ENCODE peak calls at places on chromosomes 13 and 19, in four cellular contexts. J, A, R and V are unnamed samples.

GRCh38 chr13:92221916-92222315 is 823.5 kb downstream of the GPC5 start:
- DNase-seq in A (no peak), R (no peak), J (no peak), V (no peak)

GRCh38 chr19:54684537-54684936 is 21.8 kb downstream of the LILRB4 start:
- DNase-seq in A (no peak), J (no peak), R (no peak), V (no peak)

GRCh38 chr13:91719033-91719432 is 320.6 kb downstream of the GPC5 start:
- DNase-seq in J (no peak), R (no peak), A (no peak), V (no peak)

GRCh38 chr13:28012896-28013295 is 24.4 kb upstream of the URAD start:
- DNase-seq in J (no peak), A (no peak), R (no peak), V (no peak)

GRCh38 chr19:48746738-48747575 is at the start of gene IZUMO1:
- DNase-seq in J (peak; percentile 48), A (peak; percentile 87), R (peak; percentile 77), V (peak; percentile 70)

GRCh38 chr13:98275711-98276171 is 98.7 kb upstream of the RNF113B start:
- DNase-seq in A (no peak), J (no peak), R (no peak), V (no peak)

GRCh38 chr13:111903143-111903542 is 163.8 kb upstream of the SOX1 start:
- DNase-seq in A (no peak), R (no peak), J (no peak), V (no peak)

GRCh38 chr19:12331211-12331941 is 2.1 kb downstream of the ZNF563 start:
- DNase-seq in A (no peak), R (no peak), J (no peak), V (no peak)

GRCh38 chr13:34776984-34777913 is 164.8 kb upstream of the NBEA start:
- DNase-seq in A (no peak), R (no peak), J (no peak), V (no peak)

GRCh38 chr13:102812616-102813287 is 13.8 kb downstream of the BIVM start:
- DNase-seq in R (no peak), A (peak; percentile 33), J (no peak), V (no peak)

GRCh38 chr13:36950920-36951319 is 30.9 kb upstream of the SMAD9 start:
- DNase-seq in J (no peak), R (no peak), A (no peak), V (no peak)

GRCh38 chr19:31096047-31096446 is 253.2 kb downstream of the TSHZ3 start:
- DNase-seq in J (no peak), A (no peak), R (no peak), V (no peak)

GRCh38 chr13:107434347-107434746 is 781.0 kb downstream of the LIG4 start:
- DNase-seq in J (no peak), R (no peak), A (no peak), V (no peak)

GRCh38 chr13:106532111-106532929 is 3.1 kb downstream of the EFNB2 start:
- DNase-seq in J (no peak), R (no peak), A (peak; percentile 16), V (no peak)

GRCh38 chr19:48372904-48373303 is 8.7 kb downstream of the SYNGR4 start:
- DNase-seq in A (no peak), R (no peak), J (no peak), V (no peak)

GRCh38 chr19:56162258-56162657 is 13.6 kb upstream of the GALP start:
- DNase-seq in A (no peak), J (no peak), R (no peak), V (no peak)

GRCh38 chr19:294341-294818 is 3.2 kb upstream of the PLPP2 start:
- DNase-seq in R (no peak), A (no peak), J (no peak), V (no peak)

GRCh38 chr13:24267283-24267682 is 42.1 kb upstream of the C1QTNF9 start:
- DNase-seq in J (no peak), R (no peak), A (peak; percentile 65), V (no peak)

GRCh38 chr13:97356592-97356991 is 77.4 kb upstream of the RAP2A start:
- DNase-seq in A (no peak), R (no peak), J (no peak), V (no peak)

GRCh38 chr19:7729211-7729610 is 2.7 kb downstream of the CLEC4G start:
- DNase-seq in A (no peak), J (no peak), R (no peak), V (no peak)
- TF ChIP-seq CTCF in A (no peak), J (no peak), R (no peak), V (no peak)

GRCh38 chr13:93244141-93244917 is 17.7 kb downstream of the GPC6 start:
- DNase-seq in R (no peak), J (no peak), A (peak; percentile 73), V (no peak)

GRCh38 chr13:93238711-93239110 is 12.1 kb downstream of the GPC6 start:
- DNase-seq in R (no peak), A (no peak), J (no peak), V (no peak)

GRCh38 chr13:93244918-93245280 is 18.3 kb downstream of the GPC6 start:
- DNase-seq in A (peak; percentile 68), R (no peak), J (no peak), V (no peak)

GRCh38 chr13:93246069-93246468 is 19.5 kb downstream of the GPC6 start:
- DNase-seq in J (no peak), A (no peak), R (no peak), V (no peak)

GRCh38 chr13:93243375-93244063 is 16.9 kb downstream of the GPC6 start:
- DNase-seq in A (no peak), R (no peak), J (no peak), V (no peak)
- TF ChIP-seq CTCF in A (no peak), R (no peak), J (no peak), V (no peak)

GRCh38 chr13:46961719-46962118 is 64.9 kb upstream of the HTR2A start:
- DNase-seq in A (peak; percentile 84), J (no peak), R (no peak), V (no peak)

GRCh38 chr13:46964789-46965527 is 68.1 kb upstream of the HTR2A start:
- DNase-seq in A (peak; percentile 66), R (no peak), J (no peak), V (no peak)

GRCh38 chr13:46963874-46964273 is 67.0 kb upstream of the HTR2A start:
- DNase-seq in A (no peak), J (no peak), R (no peak), V (no peak)

GRCh38 chr13:46962286-46962941 is 65.6 kb upstream of the HTR2A start:
- DNase-seq in R (no peak), J (no peak), A (peak; percentile 35), V (no peak)
- TF ChIP-seq CTCF in R (peak; percentile 52), J (peak; percentile 54), A (peak; percentile 36), V (no peak)

GRCh38 chr19:18306903-18307681 is 15.8 kb downstream of the LSM4 start:
- DNase-seq in R (no peak), J (no peak), A (peak; percentile 22), V (no peak)

GRCh38 chr19:18301718-18302111 is 20.3 kb upstream of the JUND start:
- DNase-seq in R (no peak), A (no peak), J (no peak), V (no peak)

GRCh38 chr19:18306209-18306902 is 16.5 kb downstream of the LSM4 start:
- DNase-seq in R (no peak), J (no peak), A (no peak), V (no peak)

GRCh38 chr19:18304194-18304495 is 18.7 kb downstream of the LSM4 start:
- DNase-seq in R (no peak), A (no peak), J (no peak), V (no peak)

DNA sequence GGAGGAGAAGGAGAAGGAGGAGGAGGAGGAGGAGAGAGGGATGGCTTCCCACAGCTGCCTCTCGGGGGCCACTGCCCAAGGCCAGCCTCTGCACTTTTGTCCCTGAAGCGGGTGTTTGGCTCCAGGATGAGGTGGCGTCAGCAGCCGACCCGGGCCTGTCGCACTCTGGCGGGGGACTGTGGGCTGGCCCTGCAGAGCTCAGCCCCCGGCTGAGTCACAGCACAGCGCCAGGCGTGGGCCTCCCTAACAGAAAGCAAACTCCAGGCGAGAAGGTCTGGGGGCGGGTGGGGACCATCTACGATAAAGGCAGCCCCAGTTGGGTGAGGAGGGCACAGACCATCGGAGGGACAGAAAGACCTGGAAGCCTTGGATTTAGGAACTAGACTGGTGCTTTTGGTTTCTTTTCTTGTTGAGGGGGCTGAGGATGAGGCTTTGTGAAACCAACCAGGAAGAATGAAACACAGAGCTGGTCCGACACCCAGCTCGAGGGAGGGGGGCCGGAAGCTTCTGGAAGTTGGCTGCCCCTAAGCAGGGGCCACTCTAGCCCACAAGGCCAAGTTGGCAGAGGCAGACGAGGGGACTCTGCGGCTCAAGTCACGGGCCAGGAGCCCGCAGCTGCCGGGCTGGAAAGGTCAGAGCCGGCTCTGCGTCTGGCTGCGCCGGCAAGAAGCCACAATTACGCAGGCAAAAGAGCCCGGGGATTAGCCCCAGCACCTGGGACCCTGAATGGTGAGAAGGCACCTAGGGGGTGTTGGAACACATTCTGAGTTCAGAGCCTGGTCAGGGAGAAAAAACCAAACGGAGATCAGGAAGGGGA is 18.2 kb downstream of the LSM4 start:
- DNase-seq in A (peak; percentile 72), J (no peak), R (peak; percentile 43), V (no peak)
- TF ChIP-seq CTCF in A (no peak), J (no peak), R (no peak), V (no peak)